ENCODE peak calls at places on chromosomes 4 and X, in seven cellular contexts. K is stimulated activated naive B cell treated with anti-CD40 and anti-IgM and Interleukin-4, amounts not matched to agents 10 μg/mL and 1 μg/mL and 100 μg/mL, for 72 hours; S is HuH-7.5; T is caudate nucleus; I is C1 segment of cervical spinal cord; J is NCI-H69; P is NCI-H524. F is an unnamed sample.

GRCh38 chr4:2813446-2814405 is 20.8 kb downstream of the SH3BP2 start:
- DNase-seq in K (no peak), S (no peak), T (no peak), I (no peak), J (no peak), P (no peak), F (no peak)

GRCh38 chr4:164203476-164203875 is 550.5 kb upstream of the SMIM31 start:
- DNase-seq in K (no peak), S (no peak), T (no peak), I (no peak), J (no peak), P (no peak), F (no peak)

GRCh38 chrX:140661657-140662056 is 47.9 kb upstream of the LINC00632 start:
- DNase-seq in K (no peak), S (no peak), T (no peak), I (no peak), J (peak), P (no peak), F (peak)

GRCh38 chr4:72975488-72975784 is 94.1 kb downstream of the COX18 start:
- DNase-seq in K (no peak), S (no peak), T (no peak), I (no peak), J (no peak), P (no peak), F (no peak)

GRCh38 chr4:83285022-83285387 is 407 bp upstream of the COQ2 start:
- DNase-seq in K (no peak), S (peak), T (no peak), I (no peak), J (peak), P (peak), F (peak)

GRCh38 chrX:10769165-10769564 is 148.8 kb upstream of the MID1 start:
- DNase-seq in K (no peak), S (peak), T (no peak), I (peak), J (peak), P (peak), F (peak)

GRCh38 chrX:44748014-44748413 is 95.8 kb upstream of the DUSP21 start:
- DNase-seq in K (no peak), S (no peak), T (no peak), I (no peak), J (peak), P (no peak), F (no peak)

GRCh38 chr4:42786350-42787070 is 106.0 kb upstream of the GRXCR1 start:
- DNase-seq in K (no peak), S (no peak), T (no peak), I (no peak), J (no peak), P (peak), F (no peak)

GRCh38 chr4:144655491-144655890 is 9.5 kb downstream of the HHIP start:
- DNase-seq in K (no peak), S (no peak), T (no peak), I (no peak), J (no peak), P (no peak), F (no peak)

GRCh38 chr4:76811604-76812412 is 86.1 kb downstream of the SOWAHB start:
- DNase-seq in K (no peak), S (no peak), T (no peak), I (no peak), J (peak), P (no peak), F (no peak)

GRCh38 chrX:94977562-94977961 is 1303.6 kb downstream of the FAM133A start:
- DNase-seq in K (no peak), S (no peak), T (no peak), I (no peak), J (peak), P (no peak), F (no peak)

GRCh38 chr4:47668810-47669408 is 169.0 kb downstream of the CORIN start:
- DNase-seq in K (no peak), S (peak), T (no peak), I (no peak), J (peak), P (peak), F (peak)

GRCh38 chrX:38189431-38190128 is 31.1 kb downstream of the SRPX start:
- DNase-seq in K (no peak), S (no peak), T (no peak), I (no peak), J (peak), P (no peak), F (no peak)

GRCh38 chr4:8922481-8922880 is 50.8 kb upstream of the HMX1 start:
- DNase-seq in K (no peak), S (no peak), T (no peak), I (no peak), J (no peak), P (no peak), F (no peak)

GRCh38 chr4:140049924-140050681 is 103.9 kb downstream of the MAML3 start:
- DNase-seq in K (no peak), S (no peak), T (peak), I (no peak), J (peak), P (peak), F (peak)

GRCh38 chrX:13489451-13489850 is 80.0 kb upstream of the EGFL6 start:
- DNase-seq in K (no peak), S (no peak), T (no peak), I (no peak), J (no peak), P (no peak), F (no peak)

GRCh38 chr4:3009422-3009821 is 46.1 kb downstream of the GRK4 start:
- DNase-seq in K (no peak), S (peak), T (no peak), I (no peak), J (peak), P (no peak), F (no peak)

GRCh38 chrX:132956421-132957210 is 1.8 kb downstream of the HS6ST2 start:
- DNase-seq in K (no peak), S (no peak), T (no peak), I (no peak), J (peak), P (no peak), F (no peak)

GRCh38 chr4:148986951-148987350 is 544.7 kb upstream of the NR3C2 start:
- DNase-seq in K (no peak), S (no peak), T (no peak), I (no peak), J (no peak), P (no peak), F (no peak)